ENCODE peak calls at places on chromosomes 5 and 9, in seven cellular contexts. J is H1, O is H9, U is IMR-90, B is mesendoderm, Y is trophoblast cell, F is mesenchymal stem cell. M is an unnamed sample.

GRCh38 chr5:142716963-142717362 is 31.1 kb upstream of the FGF1 start:
- DNase-seq in J (no peak), O (peak; percentile 82), U (peak; percentile 51), B (peak; percentile 90), Y (peak; percentile 67), F (peak; percentile 76), M (no peak)

GRCh38 chr5:80654054-80654390 is 430 bp upstream of the MSH3 start:
- DNase-seq in J (no peak), O (peak; percentile 41), U (no peak), B (peak; percentile 39), Y (peak; percentile 42), F (no peak), M (no peak)

GRCh38 chr5:123806644-123807043 is 294.7 kb downstream of the CSNK1G3 start:
- DNase-seq in J (no peak), O (no peak), U (no peak), B (no peak), Y (no peak), F (no peak), M (no peak)

GRCh38 chr5:9456435-9457042 is 89.3 kb downstream of the SEMA5A start:
- DNase-seq in J (no peak), O (no peak), U (peak; percentile 97), B (no peak), Y (no peak), F (peak; percentile 73), M (peak; percentile 30)

GRCh38 chr9:91727316-91727861 is 222.6 kb downstream of the ROR2 start:
- DNase-seq in J (peak; percentile 21), O (peak; percentile 67), U (peak; percentile 56), B (peak; percentile 76), Y (peak; percentile 67), F (peak; percentile 66), M (peak; percentile 46)

GRCh38 chr5:172902497-172903472 is 56.4 kb upstream of the RPL26L1 start:
- DNase-seq in J (no peak), O (peak; percentile 57), U (peak; percentile 99), B (peak; percentile 91), Y (peak; percentile 87), F (peak; percentile 91), M (peak; percentile 24)

GRCh38 chr5:52859619-52860018 is 71.9 kb downstream of the ITGA1 start:
- DNase-seq in J (no peak), O (no peak), U (peak; percentile 93), B (no peak), Y (peak; percentile 50), F (peak; percentile 94), M (no peak)

GRCh38 chr5:93277001-93277400 is 304.0 kb downstream of the NR2F1-AS1 start:
- DNase-seq in J (no peak), O (no peak), U (peak; percentile 54), B (no peak), Y (no peak), F (no peak), M (no peak)

GRCh38 chr5:156778139-156778696 is 71.9 kb upstream of the PPP1R2B start:
- DNase-seq in J (no peak), O (no peak), U (no peak), B (no peak), Y (no peak), F (no peak), M (no peak)

GRCh38 chr9:127837346-127837745 is 17.1 kb downstream of the ENG start:
- DNase-seq in J (no peak), O (no peak), U (no peak), B (no peak), Y (no peak), F (peak; percentile 90), M (no peak)

GRCh38 chr5:79687911-79688310 is 1.7 kb upstream of the CMYA5 start:
- DNase-seq in J (no peak), O (no peak), U (no peak), B (no peak), Y (no peak), F (no peak), M (no peak)

GRCh38 chr9:126367646-126368419 is 41.2 kb downstream of the MVB12B start:
- DNase-seq in J (no peak), O (no peak), U (no peak), B (no peak), Y (no peak), F (no peak), M (no peak)

GRCh38 chr9:21684831-21685362 is 117.5 kb upstream of the MTAP start:
- DNase-seq in J (no peak), O (no peak), U (peak; percentile 87), B (peak; percentile 58), Y (no peak), F (peak; percentile 43), M (no peak)

GRCh38 chr9:87393706-87394255 is 103.9 kb upstream of the DAPK1 start:
- DNase-seq in J (no peak), O (no peak), U (no peak), B (no peak), Y (no peak), F (no peak), M (no peak)

GRCh38 chr5:7816535-7816901 is 34.4 kb downstream of the CFAP90 start:
- DNase-seq in J (no peak), O (no peak), U (no peak), B (no peak), Y (no peak), F (no peak), M (peak; percentile 49)

GRCh38 chr9:113990570-113990907 is 87.6 kb downstream of the AMBP start:
- DNase-seq in J (no peak), O (no peak), U (no peak), B (peak; percentile 20), Y (no peak), F (no peak), M (no peak)

GRCh38 chr5:96637191-96637590 is 25.0 kb upstream of the CAST start:
- DNase-seq in J (no peak), O (no peak), U (no peak), B (no peak), Y (peak; percentile 92), F (no peak), M (no peak)

GRCh38 chr9:134841180-134841904 is 39.3 kb upstream of the FCN2 start:
- DNase-seq in J (no peak), O (no peak), U (no peak), B (no peak), Y (no peak), F (no peak), M (no peak)
- H4K8ac ChIP-seq in J (no peak overlapping the region), O (no peak overlapping the region), U (no peak overlapping the region), B (no peak overlapping the region), Y (no peak overlapping the region), F (peak overlapping the region; percentile 56), M (no peak overlapping the region)

GRCh38 chr5:65185468-65185867 is 296.3 kb downstream of the ADAMTS6 start:
- DNase-seq in J (no peak), O (no peak), U (peak; percentile 58), B (no peak), Y (peak; percentile 64), F (no peak), M (no peak)
- H3K27ac ChIP-seq in J (no peak overlapping the region), O (no peak overlapping the region), U (peak overlapping the region; percentile 58), B (no peak overlapping the region), Y (peak overlapping the region; percentile 91), F (no peak overlapping the region), M (no peak overlapping the region)

GRCh38 chr5:149764086-149764485 is 34.0 kb downstream of the PPARGC1B start:
- DNase-seq in J (no peak), O (no peak), U (no peak), B (no peak), Y (no peak), F (no peak), M (no peak)
- H2BK120ac ChIP-seq in J (no peak overlapping the region), O (no peak overlapping the region), U (no peak overlapping the region), B (no peak overlapping the region), Y (no peak overlapping the region), F (no peak overlapping the region), M (no peak overlapping the region)

GRCh38 chr5:155089649-155090048 is 76.1 kb downstream of the KIF4B start:
- DNase-seq in J (no peak), O (no peak), U (no peak), B (no peak), Y (peak; percentile 8), F (peak; percentile 9), M (no peak)
- H4K8ac ChIP-seq in J (no peak overlapping the region), O (no peak overlapping the region), U (no peak overlapping the region), B (no peak overlapping the region), Y (no peak overlapping the region), F (no peak overlapping the region), M (no peak overlapping the region)

GRCh38 chr5:114185274-114185673 is 176.6 kb upstream of the KCNN2 start:
- DNase-seq in J (no peak), O (peak; percentile 61), U (no peak), B (peak; percentile 81), Y (no peak), F (no peak), M (no peak)
- H3K27ac ChIP-seq in J (no peak overlapping the region), O (no peak overlapping the region), U (no peak overlapping the region), B (no peak overlapping the region), Y (no peak overlapping the region), F (no peak overlapping the region), M (no peak overlapping the region)

DNA sequence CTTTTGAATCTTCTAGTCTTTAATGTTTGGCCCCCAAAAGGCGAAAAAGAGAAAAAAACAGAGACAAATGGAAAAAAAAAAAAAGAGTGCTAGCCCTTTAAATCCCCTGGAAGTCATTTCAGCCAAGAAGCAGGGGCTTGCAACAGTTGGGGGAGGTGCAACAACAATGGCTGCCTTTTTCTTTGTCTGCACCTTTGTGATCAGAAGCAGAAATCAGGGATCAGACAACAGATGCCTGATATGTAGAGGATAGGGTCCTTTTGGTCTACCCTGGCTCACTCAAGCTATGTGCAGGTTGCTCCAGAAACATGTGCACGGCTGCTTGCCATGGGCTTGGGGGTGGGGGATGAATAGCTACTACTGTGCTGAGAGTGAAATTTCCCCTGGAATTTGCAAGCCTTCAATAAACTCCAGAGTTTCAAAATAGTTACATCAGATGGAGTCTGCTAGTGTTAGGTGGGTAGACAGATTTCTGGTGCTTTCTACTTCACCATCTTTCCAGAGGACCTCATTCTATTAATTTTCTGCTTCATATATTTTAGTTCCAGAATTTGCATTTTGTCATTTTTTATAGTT is 150.9 kb downstream of the FGF18 start:
- DNase-seq in J (no peak), O (peak; percentile 31), U (no peak), B (peak; percentile 28), Y (no peak), F (no peak), M (no peak)
- H2BK120ac ChIP-seq in J (peak overlapping the region; percentile 64), O (no peak overlapping the region), U (no peak overlapping the region), B (no peak overlapping the region), Y (no peak overlapping the region), F (no peak overlapping the region), M (no peak overlapping the region)

M was measured in neuronal stem cell.